ENCODE peak calls at places on chromosome 18, in five cellular contexts. W, V, Y, N and M are unnamed samples.

GRCh38 chr18:58054041-58054733 is 10.2 kb downstream of the NEDD4L start:
- DNase-seq in W (no peak), V (no peak), Y (no peak), N (no peak), M (no peak)

GRCh38 chr18:2900742-2901404 is 54.1 kb downstream of the EMILIN2 start:
- DNase-seq in W (no peak), V (no peak), Y (no peak), N (no peak), M (no peak)

GRCh38 chr18:48797841-48798255 is 152.9 kb downstream of the SMAD7 start:
- DNase-seq in W (no peak), V (no peak), Y (no peak), N (no peak), M (no peak)

GRCh38 chr18:33611525-33612135 is 33.6 kb downstream of the ASXL3 start:
- DNase-seq in W (no peak), V (no peak), Y (no peak), N (no peak), M (no peak)

GRCh38 chr18:47970664-47971523 is 40.4 kb upstream of the SMAD2 start:
- DNase-seq in W (no peak), V (no peak), Y (no peak), N (no peak), M (no peak)

GRCh38 chr18:21740724-21741510 is at the start of gene MIB1:
- DNase-seq in W (peak), V (peak), Y (peak), N (peak), M (peak)

GRCh38 chr18:12327510-12328178 is 19.6 kb downstream of the TUBB6 start:
- DNase-seq in W (peak), V (peak), Y (peak), N (peak), M (peak)

GRCh38 chr18:25599443-25599842 is 247.5 kb upstream of the ZNF521 start:
- DNase-seq in W (no peak), V (no peak), Y (no peak), N (no peak), M (no peak)

GRCh38 chr18:70442933-70443332 is 154.1 kb downstream of the SOCS6 start:
- DNase-seq in W (no peak), V (no peak), Y (no peak), N (no peak), M (no peak)

GRCh38 chr18:13617826-13618515 is 108.4 kb downstream of the FAM210A start:
- DNase-seq in W (no peak), V (no peak), Y (no peak), N (no peak), M (no peak)

GRCh38 chr18:74351354-74351753 is 35.7 kb downstream of the C18orf63 start:
- DNase-seq in W (no peak), V (no peak), Y (no peak), N (no peak), M (no peak)

GRCh38 chr18:13462686-13463085 is 244.1 kb downstream of the LDLRAD4 start:
- DNase-seq in W (no peak), V (no peak), Y (no peak), N (no peak), M (no peak)

GRCh38 chr18:48345596-48345995 is 63.6 kb downstream of the ZBTB7C start:
- DNase-seq in W (no peak), V (peak), Y (no peak), N (no peak), M (no peak)

GRCh38 chr18:42412896-42413295 is 457.9 kb downstream of the PIK3C3 start:
- DNase-seq in W (no peak), V (no peak), Y (no peak), N (no peak), M (no peak)

GRCh38 chr18:7630731-7631442 is 63.8 kb downstream of the PTPRM start:
- DNase-seq in W (no peak), V (no peak), Y (no peak), N (no peak), M (no peak)

GRCh38 chr18:42706618-42707017 is 408.9 kb downstream of the RIT2 start:
- DNase-seq in W (no peak), V (peak), Y (no peak), N (no peak), M (no peak)

GRCh38 chr18:79587298-79588125 is 92.1 kb upstream of the CTDP1 start:
- DNase-seq in W (peak), V (no peak), Y (no peak), N (no peak), M (no peak)

GRCh38 chr18:4851301-4851700 is 345.8 kb downstream of the AKAIN1 start:
- DNase-seq in W (no peak), V (no peak), Y (no peak), N (no peak), M (no peak)

GRCh38 chr18:52766002-52766540 is 426.1 kb downstream of the DCC start:
- DNase-seq in W (no peak), V (no peak), Y (no peak), N (no peak), M (no peak)

GRCh38 chr18:26617151-26617554 is 68.8 kb upstream of the KCTD1 start:
- DNase-seq in W (no peak), V (no peak), Y (no peak), N (no peak), M (no peak)

GRCh38 chr18:42137671-42138375 is 182.8 kb downstream of the PIK3C3 start:
- DNase-seq in W (no peak), V (no peak), Y (no peak), N (no peak), M (no peak)

GRCh38 chr18:79459946-79460345 is 64.2 kb downstream of the NFATC1 start:
- DNase-seq in W (no peak), V (no peak), Y (no peak), N (no peak), M (no peak)

GRCh38 chr18:2916184-2916583 is 69.4 kb downstream of the EMILIN2 start:
- DNase-seq in W (peak), V (no peak), Y (no peak), N (no peak), M (no peak)

GRCh38 chr18:48819276-48819675 is 131.5 kb downstream of the SMAD7 start:
- DNase-seq in W (peak), V (no peak), Y (no peak), N (peak), M (no peak)

GRCh38 chr18:79405781-79406575 is 10.2 kb downstream of the NFATC1 start:
- DNase-seq in W (no peak), V (peak), Y (no peak), N (peak), M (no peak)

GRCh38 chr18:69240275-69240674 is 160.4 kb upstream of the DOK6 start:
- DNase-seq in W (no peak), V (no peak), Y (no peak), N (no peak), M (no peak)

GRCh38 chr18:7414459-7414858 is 152.7 kb upstream of the PTPRM start:
- DNase-seq in W (no peak), V (no peak), Y (no peak), N (no peak), M (no peak)

GRCh38 chr18:43236921-43237320 is 40.4 kb downstream of the SYT4 start:
- DNase-seq in W (no peak), V (no peak), Y (no peak), N (no peak), M (no peak)

GRCh38 chr18:35328868-35329267 is 15.4 kb downstream of the ZNF24 start:
- DNase-seq in W (no peak), V (no peak), Y (no peak), N (no peak), M (no peak)

GRCh38 chr18:48455555-48456478 is 46.6 kb upstream of the ZBTB7C start:
- DNase-seq in W (no peak), V (peak), Y (no peak), N (no peak), M (no peak)

GRCh38 chr18:36953047-36953446 is 124.1 kb downstream of the KIAA1328 start:
- DNase-seq in W (no peak), V (no peak), Y (no peak), N (no peak), M (no peak)

GRCh38 chr18:56873441-56874140 is 222.4 kb downstream of the WDR7 start:
- DNase-seq in W (no peak), V (no peak), Y (no peak), N (no peak), M (peak)

GRCh38 chr18:26394047-26394654 is 154.2 kb downstream of the KCTD1 start:
- DNase-seq in W (no peak), V (no peak), Y (no peak), N (no peak), M (no peak)

GRCh38 chr18:42264467-42264866 is 309.4 kb downstream of the PIK3C3 start:
- DNase-seq in W (no peak), V (no peak), Y (no peak), N (no peak), M (no peak)

GRCh38 chr18:59929621-59930295 is 30.0 kb downstream of the PMAIP1 start:
- DNase-seq in W (no peak), V (no peak), Y (no peak), N (no peak), M (no peak)

GRCh38 chr18:5515007-5515744 is 28.6 kb downstream of the EPB41L3 start:
- DNase-seq in W (no peak), V (no peak), Y (no peak), N (no peak), M (no peak)

GRCh38 chr18:76686737-76687231 is 135.6 kb upstream of the ZNF236 start:
- DNase-seq in W (no peak), V (peak), Y (peak), N (peak), M (peak)

GRCh38 chr18:35473562-35473961 is 24.2 kb downstream of the INO80C start:
- DNase-seq in W (no peak), V (no peak), Y (no peak), N (no peak), M (no peak)

GRCh38 chr18:4058179-4058578 is 396.9 kb downstream of the DLGAP1 start:
- DNase-seq in W (no peak), V (no peak), Y (no peak), N (no peak), M (no peak)

DNA sequence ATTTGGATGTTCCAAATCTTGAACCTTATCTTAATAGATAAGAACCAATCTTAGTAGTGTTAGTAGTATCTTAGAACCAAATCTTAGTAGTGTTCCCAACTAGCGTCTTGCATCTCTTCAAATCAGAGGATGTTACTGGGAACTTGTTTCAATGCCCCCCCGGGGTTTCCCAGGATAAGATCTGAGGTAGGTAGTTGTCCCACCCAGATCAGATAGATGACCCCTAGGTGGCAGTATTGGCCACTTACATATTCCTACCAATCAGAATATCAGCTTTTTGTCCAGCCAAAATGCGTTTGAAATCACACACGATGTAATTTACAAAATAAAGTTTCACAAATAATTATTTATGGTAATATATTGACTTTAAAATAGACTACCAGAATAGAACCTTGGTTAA is 314.8 kb downstream of the MBD2 start:
- DNase-seq in W (no peak), V (no peak), Y (no peak), N (no peak), M (no peak)
- TF ChIP-seq CTCF in W (no peak), V (no peak), Y (no peak), N (peak), M (no peak)

GRCh38 chr18:38010971-38011370 is 445.4 kb upstream of the CELF4 start:
- DNase-seq in W (no peak), V (no peak), Y (no peak), N (no peak), M (no peak)
- TF ChIP-seq CTCF in W (no peak), V (no peak), Y (no peak), N (no peak), M (no peak)

GRCh38 chr18:8705280-8705940 is at the start of gene MTCL1:
- DNase-seq in W (no peak), V (no peak), Y (peak), N (peak), M (peak)
- TF ChIP-seq CTCF in W (peak), V (no peak), Y (peak), N (no peak), M (no peak)

GRCh38 chr18:50083708-50084107 is 111.2 kb downstream of the MYO5B start:
- DNase-seq in W (no peak), V (no peak), Y (no peak), N (no peak), M (no peak)
- TF ChIP-seq CTCF in W (no peak), V (no peak), Y (no peak), N (no peak), M (no peak)

GRCh38 chr18:64409511-64409910 is 260.6 kb upstream of the LINC00305 start:
- DNase-seq in W (no peak), V (no peak), Y (no peak), N (no peak), M (no peak)

GRCh38 chr18:64407606-64408005 is 258.7 kb upstream of the LINC00305 start:
- DNase-seq in W (no peak), V (no peak), Y (no peak), N (no peak), M (no peak)

GRCh38 chr18:64398320-64398719 is 249.4 kb upstream of the LINC00305 start:
- DNase-seq in W (no peak), V (no peak), Y (no peak), N (no peak), M (no peak)

GRCh38 chr18:64405161-64405560 is 256.3 kb upstream of the LINC00305 start:
- DNase-seq in W (no peak), V (no peak), Y (no peak), N (no peak), M (no peak)

GRCh38 chr18:64403784-64404498 is 255.1 kb upstream of the LINC00305 start:
- DNase-seq in W (no peak), V (no peak), Y (no peak), N (no peak), M (no peak)
- TF ChIP-seq CTCF in W (no peak), V (no peak), Y (no peak), N (no peak), M (no peak)

DNA sequence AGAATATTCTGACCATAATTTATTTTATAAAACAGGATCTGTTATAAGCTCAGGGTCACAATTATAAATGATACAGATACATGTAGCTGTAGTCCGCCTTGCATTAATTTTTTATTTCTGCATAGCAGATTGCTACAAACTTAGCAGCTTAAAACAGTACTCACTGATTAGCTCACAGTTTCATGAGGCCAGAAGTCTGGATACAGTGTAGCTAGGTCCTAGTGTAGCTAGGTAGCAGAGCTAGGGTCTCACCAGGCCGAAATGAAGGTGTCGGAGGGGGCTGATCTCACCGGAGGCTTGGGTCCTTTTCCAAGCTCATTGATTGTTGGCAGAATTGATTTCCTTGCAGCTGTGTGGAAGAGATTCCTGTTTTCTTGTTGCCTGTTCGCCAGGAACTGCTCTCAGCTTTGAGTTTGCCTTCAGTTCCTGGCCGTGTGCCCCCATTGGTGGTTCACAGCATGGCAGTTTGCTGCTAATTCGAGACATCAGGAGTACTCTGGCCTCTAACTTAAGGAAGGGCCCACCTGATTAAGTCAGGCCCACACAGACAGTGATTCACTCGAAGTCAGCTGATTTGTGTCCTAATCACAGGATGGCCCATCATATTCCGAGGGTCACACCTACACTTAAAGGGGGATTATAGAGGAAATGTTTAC is 18.4 kb downstream of the NAPG start:
- DNase-seq in W (no peak), V (no peak), Y (no peak), N (no peak), M (no peak)
- TF ChIP-seq CTCF in W (peak), V (no peak), Y (peak), N (no peak), M (peak)

DNA sequence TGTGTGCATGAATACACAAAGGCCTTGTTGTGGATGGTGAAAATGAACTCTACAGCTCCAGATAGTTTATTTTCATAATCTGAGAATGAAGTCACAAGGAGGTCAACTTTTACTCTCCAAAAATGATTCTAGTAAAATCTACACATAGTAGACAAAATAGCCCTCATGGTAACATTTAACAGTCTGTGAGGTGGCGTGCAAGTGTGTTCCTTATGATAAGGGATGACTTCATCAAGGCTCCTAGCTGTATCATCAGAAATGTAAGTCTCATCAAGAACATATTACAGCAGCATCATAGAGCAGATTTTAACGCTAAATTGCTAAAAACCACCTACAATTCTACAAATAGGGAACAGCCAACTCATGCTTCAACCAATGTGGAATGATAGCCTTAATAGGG is 72.3 kb upstream of the RIOK3 start:
- DNase-seq in W (no peak), V (no peak), Y (no peak), N (no peak), M (no peak)
- TF ChIP-seq CTCF in W (no peak), V (no peak), Y (no peak), N (no peak), M (no peak)

GRCh38 chr18:9831723-9832199 is 54.0 kb upstream of the TXNDC2 start:
- DNase-seq in W (no peak), V (no peak), Y (no peak), N (no peak), M (no peak)

GRCh38 chr18:9828794-9829712 is 56.7 kb upstream of the TXNDC2 start:
- DNase-seq in W (no peak), V (no peak), Y (no peak), N (no peak), M (no peak)

GRCh38 chr18:9827856-9828793 is 57.6 kb upstream of the TXNDC2 start:
- DNase-seq in W (no peak), V (peak), Y (no peak), N (no peak), M (no peak)

GRCh38 chr18:9832871-9833270 is 52.9 kb upstream of the TXNDC2 start:
- DNase-seq in W (no peak), V (no peak), Y (no peak), N (no peak), M (no peak)

DNA sequence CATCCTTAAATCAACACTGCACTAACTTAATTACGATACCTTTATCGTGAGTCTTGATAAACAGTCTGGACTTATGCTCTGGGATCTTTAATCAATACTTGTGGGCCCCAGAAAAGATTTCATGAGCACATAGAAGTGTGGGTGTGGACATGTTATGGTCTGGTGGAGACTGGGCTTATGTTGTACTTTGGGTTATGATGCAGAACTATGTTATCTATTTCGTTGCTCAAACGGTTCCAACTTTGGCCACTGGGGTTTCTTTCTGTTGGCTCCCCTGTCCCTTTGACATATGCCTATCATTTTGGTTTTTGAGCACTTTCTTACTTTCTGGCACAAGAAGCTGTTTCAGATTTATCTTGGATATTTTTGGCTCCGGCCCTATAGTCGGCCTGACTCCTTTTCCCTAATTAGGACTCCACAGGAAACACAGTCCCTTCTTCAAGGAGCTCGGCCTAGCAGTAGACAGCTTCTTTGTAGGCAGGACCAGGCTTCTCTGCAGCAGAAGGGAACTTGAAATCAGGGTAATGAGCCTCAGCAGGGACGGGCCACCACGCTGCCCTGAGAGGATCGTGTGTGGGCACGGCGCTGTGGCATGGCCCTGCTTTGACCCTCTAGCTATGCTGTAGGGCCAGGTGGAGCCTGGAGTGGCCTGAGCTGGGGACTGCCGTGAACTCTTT is 54.6 kb upstream of the TXNDC2 start:
- DNase-seq in W (no peak), V (no peak), Y (no peak), N (no peak), M (no peak)
- TF ChIP-seq CTCF in W (peak), V (no peak), Y (peak), N (no peak), M (peak)

DNA sequence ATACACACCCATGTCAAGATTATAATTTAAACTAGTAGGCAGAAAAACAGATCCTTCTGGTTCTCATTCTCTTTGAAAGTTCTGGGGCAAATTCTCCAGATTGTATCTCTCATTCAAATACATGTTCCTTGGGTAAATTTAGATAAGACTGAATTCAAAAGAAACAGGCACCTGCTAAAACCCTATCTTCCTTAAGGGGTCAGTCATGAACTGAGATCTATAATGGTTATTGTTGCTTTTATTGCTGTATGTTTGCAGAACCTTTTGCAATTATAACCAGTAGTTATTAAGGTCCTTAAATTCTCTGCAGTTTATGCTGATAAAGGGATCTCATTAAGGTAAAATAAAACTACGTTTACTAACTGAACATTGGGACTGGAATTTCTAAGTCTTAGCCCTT is 83.5 kb downstream of the MYO5B start:
- DNase-seq in W (no peak), V (no peak), Y (no peak), N (no peak), M (no peak)
- TF ChIP-seq CTCF in W (no peak), V (peak), Y (no peak), N (no peak), M (no peak)